ENCODE peak calls at places on chromosomes 11 and 22, in four cellular contexts. K is PC-3, D is sigmoid colon, M is DND-41. O is an unnamed sample. For H3K9me3, the result is how much of the 10 kb centered on the place peaks cover.

GRCh38 chr11:1108246-1108900 is 33.7 kb downstream of the MUC2 start:
- DNase-seq in D (no peak), M (no peak), K (no peak), O (no peak)

GRCh38 chr22:44329179-44329796 is 16.5 kb upstream of the SHISAL1 start:
- DNase-seq in K (peak), M (no peak), D (peak), O (no peak)

GRCh38 chr11:2929880-2930704 is 872 bp upstream of the PHLDA2 start:
- DNase-seq in M (no peak), D (peak), K (peak), O (no peak)

GRCh38 chr11:73428227-73428626 is 52.0 kb downstream of the RELT start:
- DNase-seq in D (no peak), K (no peak), M (no peak), O (no peak)

GRCh38 chr11:100830295-100830694 is 143.2 kb downstream of the ARHGAP42 start:
- DNase-seq in M (no peak), D (no peak), K (no peak), O (no peak)

GRCh38 chr11:64834723-64835615 is 9.5 kb downstream of the CDC42BPG start:
- DNase-seq in M (no peak), D (no peak), K (peak), O (no peak)

GRCh38 chr11:5367461-5368074 is 16.0 kb upstream of the OR51M1 start:
- DNase-seq in K (no peak), D (no peak), M (no peak), O (no peak)

GRCh38 chr22:27115816-27116256 is 458.4 kb downstream of the MIAT start:
- DNase-seq in D (no peak), M (no peak), K (peak), O (no peak)

GRCh38 chr11:96329855-96330510 is 13.0 kb downstream of the MAML2 start:
- DNase-seq in D (no peak), K (no peak), M (no peak), O (no peak)

GRCh38 chr11:78541537-78541936 is 33.1 kb downstream of the NARS2 start:
- DNase-seq in D (no peak), K (no peak), M (no peak), O (no peak)

GRCh38 chr22:47064416-47064815 is 302.0 kb downstream of the TBC1D22A start:
- DNase-seq in K (no peak), D (no peak), M (no peak), O (no peak)

GRCh38 chr22:28051787-28052356 is 132.8 kb upstream of the PITPNB start:
- DNase-seq in M (peak), K (peak), D (peak), O (peak)

GRCh38 chr11:66293777-66294625 is 2.3 kb downstream of the TMEM151A start:
- DNase-seq in M (no peak), D (no peak), K (no peak), O (no peak)

GRCh38 chr11:82896183-82896582 is 4.0 kb downstream of the PRCP start:
- DNase-seq in K (no peak), D (no peak), M (no peak), O (no peak)
- H3K27ac ChIP-seq in K (no peak), D (no peak), M (no peak), O (no peak)

GRCh38 chr22:49296561-49296960 is 531.1 kb downstream of the BRD1 start:
- DNase-seq in M (no peak), D (no peak), K (no peak), O (peak)
- H3K9me3 ChIP-seq in M (under half), D (under half), K (under half), O (under half)

GRCh38 chr11:45017329-45017728 is 66.6 kb upstream of the TP53I11 start:
- DNase-seq in M (no peak), D (no peak), K (no peak), O (no peak)
- TF ChIP-seq CTCF in M (peak), D (no peak), K (peak), O (no peak)

GRCh38 chr22:17787159-17788022 is 13.1 kb upstream of the BID start:
- DNase-seq in D (no peak), K (no peak), M (no peak), O (no peak)
- H3K27ac ChIP-seq in D (peak), K (no peak), M (no peak), O (no peak)

GRCh38 chr22:49355206-49355920 is 472.3 kb downstream of the BRD1 start:
- DNase-seq in M (no peak), K (no peak), D (no peak), O (no peak)
- H3K9me3 ChIP-seq in M (under half), K (under half), D (under half), O (under half)

DNA sequence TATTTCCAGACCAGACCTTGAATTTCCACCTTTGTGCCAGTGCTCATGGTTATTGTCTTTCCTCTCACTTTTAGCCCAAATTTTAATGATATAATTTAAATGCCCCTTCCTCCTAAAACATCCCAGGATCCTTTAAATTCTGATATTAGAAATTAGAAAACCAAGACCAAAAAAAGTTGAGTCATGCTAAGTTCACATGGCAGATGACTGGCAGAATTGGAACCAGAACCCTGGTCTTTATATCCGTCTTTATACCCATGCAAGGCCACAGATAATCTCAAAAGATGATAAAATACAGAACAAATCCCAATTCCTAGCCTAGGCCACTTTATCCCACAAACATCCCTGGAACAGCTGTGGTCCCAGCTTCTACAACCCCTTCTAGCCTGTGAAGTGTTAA is 26.5 kb downstream of the ADORA2A start:
- DNase-seq in M (no peak), D (no peak), K (no peak), O (no peak)
- TF ChIP-seq CTCF in M (no peak), D (no peak), K (no peak), O (no peak)

DNA sequence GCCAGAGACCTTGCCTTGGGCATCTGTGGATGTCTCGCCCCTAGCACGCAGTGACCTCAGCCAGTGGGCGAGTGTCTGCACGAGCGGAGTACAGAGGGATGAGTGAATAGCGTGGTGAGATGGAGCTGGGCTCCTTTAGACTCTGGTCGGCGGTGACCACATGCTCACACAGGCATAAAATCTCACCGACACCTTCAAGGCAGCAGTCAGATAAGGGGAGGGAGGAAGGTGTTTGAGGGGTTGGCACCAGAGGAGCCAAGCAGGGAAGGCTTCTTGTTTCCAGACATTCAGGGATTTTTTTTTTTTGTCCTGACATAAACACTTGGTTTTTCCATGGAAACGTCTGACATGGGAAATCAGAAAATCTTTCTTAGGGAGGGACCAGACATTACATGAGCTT is 35.8 kb downstream of the GRIK4 start:
- DNase-seq in K (no peak), M (no peak), D (no peak), O (no peak)
- H3K27ac ChIP-seq in K (peak), M (no peak), D (peak), O (no peak)

DNA sequence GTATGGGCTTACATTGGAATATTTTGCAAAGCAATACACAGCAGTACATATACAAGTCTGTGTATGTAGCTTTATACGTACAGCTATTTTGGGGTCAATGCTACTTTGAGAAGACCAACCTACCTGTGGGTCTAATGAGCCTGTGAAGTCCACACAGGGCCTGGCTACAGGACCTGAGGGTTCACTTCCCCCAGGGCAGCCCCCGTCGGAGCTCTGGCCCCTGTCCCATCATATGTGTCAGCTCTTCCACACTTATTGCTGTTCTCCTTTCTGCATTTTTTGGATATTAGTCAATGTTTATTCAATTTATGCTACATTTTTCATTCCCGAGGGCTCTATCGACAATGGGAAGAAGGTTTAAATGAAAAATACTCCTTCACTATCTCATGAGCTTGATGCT is 1473.6 kb downstream of the BRD1 start:
- DNase-seq in M (no peak), K (no peak), D (no peak), O (no peak)
- H3K9me3 ChIP-seq in M (under half), K (under half), D (under half), O (under half)

DNA sequence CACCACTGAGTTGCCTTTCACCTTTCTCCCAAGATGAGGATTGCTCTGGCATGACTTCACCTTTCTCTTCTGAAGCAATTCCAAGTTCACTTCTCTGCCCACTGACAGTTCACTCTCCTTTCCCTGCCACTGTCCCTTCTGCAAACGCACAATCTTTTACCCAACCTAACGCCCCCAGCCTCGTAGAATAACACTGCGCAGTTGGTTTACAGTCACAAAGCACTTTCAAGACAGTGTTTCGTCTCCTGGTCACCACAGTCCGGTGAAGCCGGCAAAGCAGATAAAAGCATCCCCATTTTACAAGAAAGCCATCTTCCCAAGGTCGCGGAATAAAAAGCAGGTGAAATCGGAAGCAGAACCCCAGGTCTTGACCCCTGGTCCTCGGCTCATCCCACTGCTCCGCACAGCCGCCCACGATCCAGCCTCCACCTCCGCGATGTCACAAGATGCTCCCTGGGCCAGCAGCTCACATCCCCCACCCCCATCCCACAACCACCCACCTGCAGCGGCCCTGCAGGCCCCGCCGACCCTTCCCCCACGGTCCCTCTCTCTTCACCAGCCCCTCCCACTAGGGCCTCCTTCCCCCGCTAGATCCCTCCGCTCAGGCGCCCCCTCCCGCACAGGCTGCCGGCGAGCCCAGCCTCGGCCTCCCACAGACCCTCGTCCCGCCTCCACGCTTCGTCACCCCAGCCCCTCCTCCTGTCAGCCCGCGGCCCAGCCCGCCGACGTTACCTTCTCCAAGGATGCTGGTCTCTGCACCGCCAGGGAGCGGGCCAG is 585 bp downstream of the PI4KA start:
- DNase-seq in K (peak), M (peak), D (peak), O (peak)
- TF ChIP-seq CTCF in K (no peak), M (no peak), D (no peak), O (no peak)

GRCh38 chr22:30265131-30265720 is 1.4 kb downstream of the OSM start:
- DNase-seq in K (no peak), D (no peak), M (peak), O (no peak)

GRCh38 chr22:30263883-30264282 is 2.8 kb downstream of the OSM start:
- DNase-seq in D (no peak), K (no peak), M (peak), O (no peak)

GRCh38 chr22:30267382-30268302 is 991 bp upstream of the OSM start:
- DNase-seq in K (no peak), D (no peak), M (peak), O (no peak)

GRCh38 chr22:30266445-30267381 is at the start of gene OSM:
- DNase-seq in D (peak), M (peak), K (no peak), O (peak)

GRCh38 chr22:30265851-30266444 is 703 bp downstream of the OSM start:
- DNase-seq in D (peak), K (no peak), M (peak), O (peak)
- H3K27ac ChIP-seq in D (peak), K (no peak), M (peak), O (peak)